ENCODE peak calls at places on chromosome 14, in nine cellular contexts. V, F, Y, I, P, J, B, A and K are unnamed samples.

GRCh38 chr14:100633406-100633805 is 46.2 kb upstream of the BEGAIN start:
- DNase-seq in V (no peak), F (no peak), Y (no peak), I (no peak), P (no peak), J (no peak), B (no peak), A (no peak), K (no peak)

GRCh38 chr14:56081139-56081538 is 37.1 kb upstream of the PELI2 start:
- DNase-seq in V (no peak), F (no peak), Y (no peak), I (peak; percentile 33), P (peak; percentile 78), J (no peak), B (peak; percentile 6), A (no peak), K (no peak)

GRCh38 chr14:105914738-105915385 is 388.5 kb downstream of the TMEM121 start:
- DNase-seq in V (no peak), F (no peak), Y (no peak), I (no peak), P (no peak), J (no peak), B (no peak), A (no peak), K (no peak)

GRCh38 chr14:26598081-26598671 is 343 bp upstream of the NOVA1 start:
- DNase-seq in V (peak; percentile 89), F (peak; percentile 92), Y (peak; percentile 89), I (no peak), P (peak; percentile 97), J (peak; percentile 80), B (peak; percentile 87), A (peak; percentile 93), K (peak; percentile 16)

GRCh38 chr14:24940213-24940783 is 109.6 kb downstream of the STXBP6 start:
- DNase-seq in V (no peak), F (no peak), Y (no peak), I (no peak), P (no peak), J (no peak), B (no peak), A (no peak), K (no peak)

GRCh38 chr14:74792249-74793039 is 29.3 kb downstream of the YLPM1 start:
- DNase-seq in V (no peak), F (peak; percentile 84), Y (peak; percentile 61), I (no peak), P (no peak), J (no peak), B (peak; percentile 31), A (no peak), K (no peak)

GRCh38 chr14:66610154-66610563 is 102.2 kb downstream of the GPHN start:
- DNase-seq in V (no peak), F (no peak), Y (peak; percentile 31), I (no peak), P (peak; percentile 35), J (no peak), B (no peak), A (peak; percentile 20), K (no peak)

GRCh38 chr14:86673523-86673969 is 1143.6 kb downstream of the FLRT2 start:
- DNase-seq in V (no peak), F (no peak), Y (no peak), I (no peak), P (no peak), J (no peak), B (peak; percentile 2), A (no peak), K (no peak)

GRCh38 chr14:102066041-102066451 is 20.8 kb downstream of the HSP90AA1 start:
- DNase-seq in V (no peak), F (no peak), Y (no peak), I (no peak), P (no peak), J (no peak), B (no peak), A (no peak), K (no peak)

GRCh38 chr14:71438684-71439083 is 493.5 kb upstream of the RGS6 start:
- DNase-seq in V (no peak), F (no peak), Y (peak; percentile 33), I (no peak), P (peak; percentile 47), J (no peak), B (peak; percentile 81), A (no peak), K (no peak)

GRCh38 chr14:101824339-101824727 is 62.8 kb downstream of the PPP2R5C start:
- DNase-seq in V (no peak), F (peak; percentile 31), Y (no peak), I (no peak), P (peak; percentile 57), J (no peak), B (no peak), A (no peak), K (no peak)

GRCh38 chr14:33515899-33516298 is 435.0 kb downstream of the EGLN3 start:
- DNase-seq in V (no peak), F (no peak), Y (no peak), I (no peak), P (no peak), J (no peak), B (no peak), A (no peak), K (no peak)

GRCh38 chr14:21997300-21997699 is 323.7 kb upstream of the OR4E1 start:
- DNase-seq in V (no peak), F (peak; percentile 23), Y (peak; percentile 67), I (no peak), P (no peak), J (no peak), B (no peak), A (peak; percentile 65), K (no peak)

GRCh38 chr14:61553730-61554641 is 141.3 kb upstream of the HIF1A start:
- DNase-seq in V (no peak), F (no peak), Y (no peak), I (peak; percentile 100), P (peak; percentile 98), J (no peak), B (peak; percentile 98), A (peak; percentile 97), K (peak; percentile 99)

GRCh38 chr14:52124791-52125661 is 56.2 kb upstream of the NID2 start:
- DNase-seq in V (no peak), F (peak; percentile 33), Y (peak; percentile 49), I (peak; percentile 74), P (peak; percentile 89), J (no peak), B (peak; percentile 67), A (peak; percentile 44), K (peak; percentile 42)

GRCh38 chr14:54489318-54489683 is 521 bp upstream of the GMFB start:
- DNase-seq in V (no peak), F (no peak), Y (no peak), I (no peak), P (no peak), J (no peak), B (no peak), A (no peak), K (no peak)

GRCh38 chr14:103427485-103428443 is 42.5 kb downstream of the MARK3 start:
- DNase-seq in V (no peak), F (peak; percentile 14), Y (peak; percentile 89), I (no peak), P (peak; percentile 61), J (no peak), B (peak; percentile 92), A (peak; percentile 21), K (no peak)

GRCh38 chr14:99564903-99565259 is 39.1 kb downstream of the CCDC85C start:
- DNase-seq in V (no peak), F (no peak), Y (no peak), I (no peak), P (no peak), J (no peak), B (no peak), A (no peak), K (no peak)

GRCh38 chr14:97490521-97491070 is 693.4 kb downstream of the VRK1 start:
- DNase-seq in V (no peak), F (no peak), Y (peak; percentile 60), I (no peak), P (no peak), J (no peak), B (no peak), A (no peak), K (no peak)

GRCh38 chr14:41461380-41461779 is 145.3 kb upstream of the LRFN5 start:
- DNase-seq in V (no peak), F (no peak), Y (no peak), I (no peak), P (no peak), J (no peak), B (no peak), A (no peak), K (no peak)

DNA sequence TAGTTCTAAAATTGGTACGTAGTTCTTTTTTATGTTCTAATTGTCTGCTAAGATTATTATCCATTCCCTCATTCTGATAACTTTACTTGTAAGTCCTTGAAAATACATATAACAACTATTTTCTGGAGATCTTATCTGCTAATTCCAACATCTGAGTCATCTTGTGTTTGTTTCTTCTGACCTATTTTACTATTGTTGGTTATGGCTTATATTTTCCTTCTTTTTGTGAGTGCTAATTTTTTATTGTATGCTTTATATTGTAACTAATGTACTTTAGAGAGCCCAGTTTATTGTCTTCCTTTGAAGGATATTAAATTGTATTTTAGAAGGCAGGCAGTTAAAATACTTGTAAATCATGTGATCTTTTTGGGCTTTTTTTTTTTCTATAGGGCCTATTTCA is 149.3 kb upstream of the LRFN5 start:
- DNase-seq in V (no peak), F (no peak), Y (no peak), I (no peak), P (no peak), J (no peak), B (no peak), A (no peak), K (no peak)
- TF ChIP-seq CTCF in V (no peak), F (no peak), Y (no peak), I (no peak), P (no peak), J (no peak), B (no peak), A (no peak), K (no peak)

GRCh38 chr14:47675489-47676300 is at the start of gene MDGA2:
- DNase-seq in V (no peak), F (no peak), Y (peak; percentile 14), I (no peak), P (no peak), J (no peak), B (peak; percentile 49), A (peak; percentile 27), K (no peak)
- H3K4me3 ChIP-seq in V (peak within 1 kb of the TSS; percentile 46), F (peak within 1 kb of the TSS; percentile 2), Y (peak within 1 kb of the TSS; percentile 35), I (no peak within 1 kb of the TSS), P (no peak within 1 kb of the TSS), J (peak within 1 kb of the TSS; percentile 2), B (no peak within 1 kb of the TSS), A (peak within 1 kb of the TSS; percentile 34), K (no peak within 1 kb of the TSS)

GRCh38 chr14:90060312-90060964 is 1.4 kb upstream of the KCNK13 start:
- DNase-seq in V (no peak), F (peak; percentile 54), Y (peak; percentile 74), I (no peak), P (peak; percentile 82), J (peak; percentile 32), B (peak; percentile 63), A (peak; percentile 64), K (no peak)
- TF ChIP-seq CTCF in V (no peak), F (peak; percentile 72), Y (peak; percentile 74), I (peak; percentile 54), P (peak; percentile 62), J (peak; percentile 18), B (peak; percentile 37), A (peak; percentile 52), K (peak; percentile 60)

DNA sequence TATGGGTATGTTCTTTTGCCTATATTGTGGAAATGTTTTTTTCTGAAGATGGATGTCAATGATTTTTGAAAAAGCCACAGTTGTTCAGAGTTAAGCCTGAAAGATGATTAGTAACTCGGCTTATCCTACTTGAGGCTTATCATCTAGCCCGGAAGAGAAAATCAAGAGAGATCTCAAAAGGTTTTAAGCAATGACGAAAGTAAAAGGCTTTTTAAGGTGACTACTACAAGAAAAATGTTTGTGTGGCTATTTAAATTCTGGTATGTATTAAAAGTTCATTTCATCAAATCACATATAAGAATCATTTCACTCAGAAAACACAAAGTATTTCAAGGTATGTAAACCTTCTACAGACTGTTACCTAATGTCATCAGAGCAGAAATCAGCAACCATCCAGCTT is 40.2 kb downstream of the HEATR5A start:
- DNase-seq in V (no peak), F (no peak), Y (no peak), I (no peak), P (no peak), J (no peak), B (peak; percentile 67), A (no peak), K (no peak)
- H3K4me3 ChIP-seq in V (no peak overlapping the region), F (no peak overlapping the region), Y (no peak overlapping the region), I (no peak overlapping the region), P (no peak overlapping the region), J (no peak overlapping the region), B (no peak overlapping the region), A (no peak overlapping the region), K (no peak overlapping the region)